ENCODE peak calls at places on chromosome 7, in ten cellular contexts. F, S, U, C, X, Z, A, B, V and P are unnamed samples.

GRCh38 chr7:46784746-46785145 is 797.2 kb downstream of the TNS3 start:
- DNase-seq in F (peak; percentile 84), S (peak; percentile 56), U (no peak), C (no peak), X (peak; percentile 85), Z (peak; percentile 75), A (no peak), B (peak; percentile 47), V (no peak), P (no peak)

GRCh38 chr7:116702046-116702445 is 30.1 kb downstream of the MET start:
- DNase-seq in F (peak; percentile 86), S (no peak), U (no peak), C (no peak), X (no peak), Z (no peak), A (no peak), B (no peak), V (no peak), P (no peak)

GRCh38 chr7:155418304-155418703 is 39.6 kb upstream of the EN2 start:
- DNase-seq in F (no peak), S (no peak), U (no peak), C (no peak), X (no peak), Z (no peak), A (no peak), B (no peak), V (no peak), P (no peak)

GRCh38 chr7:135825406-135825805 is 76.8 kb upstream of the FAM180A start:
- DNase-seq in F (no peak), S (no peak), U (no peak), C (no peak), X (no peak), Z (no peak), A (no peak), B (no peak), V (no peak), P (no peak)

GRCh38 chr7:46178685-46179084 is 257.6 kb upstream of the IGFBP3 start:
- DNase-seq in F (peak; percentile 80), S (no peak), U (no peak), C (no peak), X (peak; percentile 71), Z (peak; percentile 70), A (no peak), B (peak; percentile 36), V (peak; percentile 31), P (no peak)

GRCh38 chr7:112708236-112708635 is 82.0 kb downstream of the TMEM168 start:
- DNase-seq in F (no peak), S (no peak), U (no peak), C (no peak), X (no peak), Z (no peak), A (no peak), B (no peak), V (no peak), P (no peak)

GRCh38 chr7:31102151-31102972 is 50.3 kb downstream of the ADCYAP1R1 start:
- DNase-seq in F (no peak), S (no peak), U (no peak), C (no peak), X (no peak), Z (no peak), A (no peak), B (no peak), V (peak; percentile 94), P (no peak)

GRCh38 chr7:22378199-22378961 is 21.4 kb upstream of the RAPGEF5 start:
- DNase-seq in F (no peak), S (no peak), U (no peak), C (no peak), X (no peak), Z (no peak), A (no peak), B (no peak), V (no peak), P (no peak)

GRCh38 chr7:145398758-145399157 is 562.9 kb upstream of the TPK1 start:
- DNase-seq in F (no peak), S (no peak), U (no peak), C (no peak), X (peak; percentile 78), Z (peak; percentile 86), A (no peak), B (peak; percentile 28), V (no peak), P (no peak)

GRCh38 chr7:22663721-22664120 is 63.3 kb upstream of the IL6 start:
- DNase-seq in F (peak; percentile 40), S (no peak), U (no peak), C (no peak), X (no peak), Z (peak; percentile 41), A (no peak), B (peak; percentile 84), V (no peak), P (no peak)

GRCh38 chr7:24868724-24869123 is 111.3 kb downstream of the OSBPL3 start:
- DNase-seq in F (no peak), S (no peak), U (no peak), C (no peak), X (no peak), Z (no peak), A (no peak), B (no peak), V (no peak), P (no peak)

GRCh38 chr7:150986099-150986512 is 4.7 kb upstream of the NOS3 start:
- DNase-seq in F (no peak), S (no peak), U (peak; percentile 79), C (peak; percentile 73), X (peak; percentile 45), Z (peak; percentile 59), A (no peak), B (peak; percentile 58), V (no peak), P (no peak)

GRCh38 chr7:137985253-137985896 is 16.5 kb downstream of the CREB3L2 start:
- DNase-seq in F (no peak), S (no peak), U (no peak), C (no peak), X (no peak), Z (no peak), A (no peak), B (peak; percentile 41), V (no peak), P (no peak)

GRCh38 chr7:137986252-137987010 is 15.5 kb downstream of the CREB3L2 start:
- DNase-seq in F (peak; percentile 89), S (no peak), U (no peak), C (no peak), X (peak; percentile 96), Z (peak; percentile 67), A (peak; percentile 79), B (peak; percentile 92), V (no peak), P (no peak)

GRCh38 chr7:137984181-137985041 is 17.5 kb downstream of the CREB3L2 start:
- DNase-seq in F (no peak), S (no peak), U (no peak), C (no peak), X (no peak), Z (no peak), A (no peak), B (no peak), V (no peak), P (no peak)

GRCh38 chr7:137987011-137987334 is 14.9 kb downstream of the CREB3L2 start:
- DNase-seq in F (no peak), S (no peak), U (no peak), C (no peak), X (no peak), Z (no peak), A (no peak), B (no peak), V (no peak), P (no peak)

DNA sequence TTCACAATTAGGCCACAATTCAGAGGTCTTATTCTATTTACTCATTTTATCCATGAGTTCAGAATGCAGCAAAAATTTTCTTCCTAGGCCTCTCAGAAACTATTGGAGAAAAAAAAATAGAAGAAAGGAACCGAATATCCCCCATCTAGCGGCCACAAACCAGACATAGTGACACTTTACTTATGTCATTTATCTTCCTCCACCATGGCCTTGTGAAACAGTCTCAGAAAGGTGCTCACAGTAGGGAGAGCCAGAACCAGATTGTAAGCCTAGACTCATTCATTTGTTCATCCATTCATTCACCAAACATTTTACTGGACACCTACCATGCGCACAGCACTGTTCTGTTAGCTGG is 16.0 kb downstream of the CREB3L2 start:
- DNase-seq in F (no peak), S (no peak), U (no peak), C (no peak), X (no peak), Z (no peak), A (no peak), B (no peak), V (no peak), P (no peak)
- TF ChIP-seq CTCF in F (no peak), S (no peak), U (no peak), C (peak; percentile 35), X (no peak), Z (no peak), A (no peak), B (no peak), V (no peak), P (no peak)

GRCh38 chr7:143346018-143346417 is 16.5 kb downstream of the FAM131B start:
- DNase-seq in F (no peak), S (no peak), U (no peak), C (no peak), X (no peak), Z (no peak), A (no peak), B (no peak), V (no peak), P (no peak)
- H3K4me3 ChIP-seq in F (no peak overlapping the region), S (peak overlapping the region; percentile 51), U (no peak overlapping the region), C (no peak overlapping the region), X (no peak overlapping the region), Z (no peak overlapping the region), A (no peak overlapping the region), B (no peak overlapping the region), V (no peak overlapping the region), P (no peak overlapping the region)

DNA sequence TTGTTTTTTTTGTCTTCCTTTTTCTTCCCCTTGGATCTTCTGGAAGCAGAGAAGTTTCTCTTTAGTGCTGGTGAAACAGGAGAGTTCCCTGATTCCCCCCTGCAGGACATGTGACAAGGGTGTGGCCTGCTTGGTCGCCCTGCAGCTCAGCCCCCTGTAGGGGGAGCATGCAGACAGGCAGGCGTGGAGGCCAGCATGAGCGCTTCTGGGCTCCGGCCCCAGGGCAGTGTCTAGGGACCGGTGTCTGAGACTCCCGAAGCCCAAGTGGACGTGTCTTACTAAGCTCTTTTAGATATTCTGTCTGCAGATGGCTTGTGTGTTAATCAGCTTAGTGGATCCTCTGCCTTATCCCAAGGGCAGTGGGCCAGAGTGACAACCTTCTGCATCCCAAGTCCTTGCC is 26.1 kb downstream of the PRSS58 start:
- DNase-seq in F (peak; percentile 1), S (peak; percentile 46), U (peak; percentile 32), C (no peak), X (peak; percentile 2), Z (peak; percentile 12), A (no peak), B (no peak), V (no peak), P (no peak)
- TF ChIP-seq CTCF in F (no peak), S (no peak), U (no peak), C (no peak), X (peak; percentile 4), Z (peak; percentile 27), A (no peak), B (no peak), V (no peak), P (peak; percentile 26)

DNA sequence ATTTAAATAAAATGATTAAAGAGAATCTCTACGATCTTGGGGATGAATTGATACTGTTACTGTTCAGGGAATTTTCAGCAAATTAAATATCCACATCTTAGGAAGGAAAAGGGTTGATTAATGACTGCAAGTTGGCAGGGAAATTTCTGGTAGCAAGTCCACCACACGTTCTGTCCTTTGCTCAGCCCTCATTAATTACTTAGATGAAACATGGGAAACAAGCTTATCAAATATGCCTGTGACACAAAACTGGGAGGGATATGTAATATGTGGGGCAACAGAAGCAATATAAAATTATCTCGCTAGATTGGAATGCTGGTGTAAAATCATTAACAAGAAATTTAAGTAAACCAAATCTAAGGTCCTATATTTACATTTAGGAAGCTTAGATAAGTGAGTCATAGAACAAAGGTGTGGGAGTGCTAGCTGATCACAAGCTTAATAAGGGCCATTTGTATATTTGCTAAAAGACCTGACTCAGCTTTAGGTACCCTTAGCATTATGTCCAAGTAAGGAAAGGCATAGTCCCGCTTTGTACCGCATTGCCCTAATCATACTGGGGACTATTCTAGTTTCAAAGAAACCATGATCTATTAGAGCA is 23.5 kb downstream of the TRPV5 start:
- DNase-seq in F (peak; percentile 44), S (no peak), U (no peak), C (no peak), X (no peak), Z (no peak), A (no peak), B (no peak), V (no peak), P (no peak)
- H3K4me3 ChIP-seq in F (no peak overlapping the region), S (no peak overlapping the region), U (no peak overlapping the region), C (no peak overlapping the region), X (no peak overlapping the region), Z (no peak overlapping the region), A (no peak overlapping the region), B (no peak overlapping the region), V (no peak overlapping the region), P (no peak overlapping the region)